ENCODE peak calls at places on chromosomes 5 and 9, in five cellular contexts. One of them, this sample, is unnamed.

GRCh38 chr5:141681695-141682641 is at the start of gene ARAP3:
- DNase-seq in activated CD4-positive, alpha-beta memory T cell treated with anti-CD3 and anti-CD28 coated beads, Interleukin-2, amount 10 ng/mL, durations not matched to agents 7 days and 5 days: peak; percentile 54
- DNase-seq in posterior vena cava: peak; percentile 95
- DNase-seq in KBM-7: peak; percentile 43
- DNase-seq in dorsolateral prefrontal cortex: no peak
- DNase-seq in this sample: peak; percentile 19

GRCh38 chr9:110015759-110016158 is 192.2 kb downstream of the C9orf152 start:
- DNase-seq in KBM-7: peak; percentile 17
- DNase-seq in activated CD4-positive, alpha-beta memory T cell treated with anti-CD3 and anti-CD28 coated beads, Interleukin-2, amount 10 ng/mL, durations not matched to agents 7 days and 5 days: peak; percentile 36
- DNase-seq in dorsolateral prefrontal cortex: no peak
- DNase-seq in posterior vena cava: no peak
- DNase-seq in this sample: no peak

GRCh38 chr9:133696036-133696435 is 42.1 kb downstream of the SARDH start:
- DNase-seq in KBM-7: no peak
- DNase-seq in dorsolateral prefrontal cortex: no peak
- DNase-seq in posterior vena cava: no peak
- DNase-seq in activated CD4-positive, alpha-beta memory T cell treated with anti-CD3 and anti-CD28 coated beads, Interleukin-2, amount 10 ng/mL, durations not matched to agents 7 days and 5 days: no peak
- DNase-seq in this sample: no peak

GRCh38 chr5:149956685-149957084 is 3.9 kb upstream of the SLC26A2 start:
- DNase-seq in dorsolateral prefrontal cortex: no peak
- DNase-seq in activated CD4-positive, alpha-beta memory T cell treated with anti-CD3 and anti-CD28 coated beads, Interleukin-2, amount 10 ng/mL, durations not matched to agents 7 days and 5 days: no peak
- DNase-seq in KBM-7: no peak
- DNase-seq in posterior vena cava: no peak
- DNase-seq in this sample: no peak

GRCh38 chr5:91359957-91360609 is 23.0 kb downstream of the ARRDC3 start:
- DNase-seq in KBM-7: no peak
- DNase-seq in dorsolateral prefrontal cortex: no peak
- DNase-seq in posterior vena cava: no peak
- DNase-seq in activated CD4-positive, alpha-beta memory T cell treated with anti-CD3 and anti-CD28 coated beads, Interleukin-2, amount 10 ng/mL, durations not matched to agents 7 days and 5 days: no peak
- DNase-seq in this sample: no peak

GRCh38 chr5:110346893-110347358 is 379.5 kb downstream of the TMEM232 start:
- DNase-seq in activated CD4-positive, alpha-beta memory T cell treated with anti-CD3 and anti-CD28 coated beads, Interleukin-2, amount 10 ng/mL, durations not matched to agents 7 days and 5 days: no peak
- DNase-seq in posterior vena cava: no peak
- DNase-seq in dorsolateral prefrontal cortex: no peak
- DNase-seq in KBM-7: no peak
- DNase-seq in this sample: no peak

GRCh38 chr9:69019808-69020207 is 5.9 kb upstream of the PRKACG start:
- DNase-seq in dorsolateral prefrontal cortex: no peak
- DNase-seq in activated CD4-positive, alpha-beta memory T cell treated with anti-CD3 and anti-CD28 coated beads, Interleukin-2, amount 10 ng/mL, durations not matched to agents 7 days and 5 days: peak; percentile 73
- DNase-seq in posterior vena cava: no peak
- DNase-seq in KBM-7: no peak
- DNase-seq in this sample: no peak

GRCh38 chr5:10140195-10140973 is 109.3 kb downstream of the ATPSCKMT start:
- DNase-seq in KBM-7: no peak
- DNase-seq in activated CD4-positive, alpha-beta memory T cell treated with anti-CD3 and anti-CD28 coated beads, Interleukin-2, amount 10 ng/mL, durations not matched to agents 7 days and 5 days: no peak
- DNase-seq in posterior vena cava: no peak
- DNase-seq in dorsolateral prefrontal cortex: no peak
- DNase-seq in this sample: no peak

GRCh38 chr9:32413424-32413823 is 29.0 kb downstream of the ACO1 start:
- DNase-seq in posterior vena cava: no peak
- DNase-seq in activated CD4-positive, alpha-beta memory T cell treated with anti-CD3 and anti-CD28 coated beads, Interleukin-2, amount 10 ng/mL, durations not matched to agents 7 days and 5 days: no peak
- DNase-seq in KBM-7: no peak
- DNase-seq in dorsolateral prefrontal cortex: no peak
- DNase-seq in this sample: no peak

GRCh38 chr9:134625361-134626140 is 16.1 kb upstream of the COL5A1 start:
- DNase-seq in activated CD4-positive, alpha-beta memory T cell treated with anti-CD3 and anti-CD28 coated beads, Interleukin-2, amount 10 ng/mL, durations not matched to agents 7 days and 5 days: no peak
- DNase-seq in dorsolateral prefrontal cortex: no peak
- DNase-seq in posterior vena cava: peak; percentile 46
- DNase-seq in KBM-7: no peak
- DNase-seq in this sample: no peak

GRCh38 chr9:38662763-38663593 is 42.6 kb upstream of the ANKRD18A start:
- DNase-seq in dorsolateral prefrontal cortex: no peak
- DNase-seq in KBM-7: no peak
- DNase-seq in posterior vena cava: no peak
- DNase-seq in activated CD4-positive, alpha-beta memory T cell treated with anti-CD3 and anti-CD28 coated beads, Interleukin-2, amount 10 ng/mL, durations not matched to agents 7 days and 5 days: no peak
- DNase-seq in this sample: no peak

GRCh38 chr5:80103375-80103774 is 68.2 kb downstream of the THBS4 start:
- DNase-seq in KBM-7: peak; percentile 56
- DNase-seq in activated CD4-positive, alpha-beta memory T cell treated with anti-CD3 and anti-CD28 coated beads, Interleukin-2, amount 10 ng/mL, durations not matched to agents 7 days and 5 days: no peak
- DNase-seq in posterior vena cava: no peak
- DNase-seq in dorsolateral prefrontal cortex: no peak
- DNase-seq in this sample: no peak

GRCh38 chr5:180394031-180394636 is 41.0 kb upstream of the GFPT2 start:
- DNase-seq in KBM-7: no peak
- DNase-seq in dorsolateral prefrontal cortex: no peak
- DNase-seq in activated CD4-positive, alpha-beta memory T cell treated with anti-CD3 and anti-CD28 coated beads, Interleukin-2, amount 10 ng/mL, durations not matched to agents 7 days and 5 days: no peak
- DNase-seq in posterior vena cava: peak; percentile 67
- DNase-seq in this sample: no peak

GRCh38 chr5:16179936-16180788 is 571 bp upstream of the MARCHF11 start:
- DNase-seq in dorsolateral prefrontal cortex: no peak
- DNase-seq in posterior vena cava: no peak
- DNase-seq in activated CD4-positive, alpha-beta memory T cell treated with anti-CD3 and anti-CD28 coated beads, Interleukin-2, amount 10 ng/mL, durations not matched to agents 7 days and 5 days: no peak
- DNase-seq in KBM-7: no peak
- DNase-seq in this sample: no peak

This sample was measured in hypothalamus.